ENCODE peak calls at places on chromosomes 1 and 21, in six cellular contexts. One of them, this sample, is unnamed.

GRCh38 chr1:27606708-27607238 is 2.8 kb upstream of the AHDC1 start:
- DNase-seq in thoracic aorta: no peak
- DNase-seq in heart right ventricle: no peak
- DNase-seq in stomach: no peak
- DNase-seq in OCI-LY7: no peak
- DNase-seq in A549: no peak
- DNase-seq in this sample: no peak

GRCh38 chr1:166261511-166261910 is 94.7 kb upstream of the FAM78B start:
- DNase-seq in thoracic aorta: no peak
- DNase-seq in heart right ventricle: no peak
- DNase-seq in stomach: no peak
- DNase-seq in OCI-LY7: no peak
- DNase-seq in A549: no peak
- DNase-seq in this sample: no peak

GRCh38 chr1:223248787-223249175 is 105.7 kb upstream of the TLR5 start:
- DNase-seq in thoracic aorta: no peak
- DNase-seq in heart right ventricle: no peak
- DNase-seq in stomach: peak; percentile 1
- DNase-seq in OCI-LY7: no peak
- DNase-seq in A549: no peak
- DNase-seq in this sample: peak; percentile 69

GRCh38 chr1:181503130-181503810 is 20.0 kb downstream of the CACNA1E start:
- DNase-seq in thoracic aorta: no peak
- DNase-seq in heart right ventricle: no peak
- DNase-seq in stomach: no peak
- DNase-seq in OCI-LY7: no peak
- DNase-seq in A549: no peak
- DNase-seq in this sample: no peak

GRCh38 chr1:151875419-151876097 is 22.0 kb upstream of the THEM5 start:
- DNase-seq in thoracic aorta: no peak
- DNase-seq in heart right ventricle: no peak
- DNase-seq in stomach: no peak
- DNase-seq in OCI-LY7: no peak
- DNase-seq in A549: no peak
- DNase-seq in this sample: no peak

GRCh38 chr1:56418047-56418680 is 161.2 kb downstream of the PLPP3 start:
- DNase-seq in thoracic aorta: no peak
- DNase-seq in heart right ventricle: no peak
- DNase-seq in stomach: no peak
- DNase-seq in OCI-LY7: no peak
- DNase-seq in A549: no peak
- DNase-seq in this sample: no peak

GRCh38 chr1:180168786-180169640 is 14.3 kb downstream of the QSOX1 start:
- DNase-seq in thoracic aorta: no peak
- DNase-seq in heart right ventricle: no peak
- DNase-seq in stomach: peak; percentile 89
- DNase-seq in OCI-LY7: peak; percentile 53
- DNase-seq in A549: peak; percentile 64
- DNase-seq in this sample: peak; percentile 48

GRCh38 chr1:47378147-47378546 is 37.9 kb upstream of the FOXE3 start:
- DNase-seq in thoracic aorta: no peak
- DNase-seq in heart right ventricle: no peak
- DNase-seq in stomach: no peak
- DNase-seq in OCI-LY7: no peak
- DNase-seq in A549: no peak
- DNase-seq in this sample: no peak

GRCh38 chr1:53693773-53694717 is 44.9 kb downstream of the GLIS1 start:
- DNase-seq in thoracic aorta: no peak
- DNase-seq in heart right ventricle: no peak
- DNase-seq in stomach: no peak
- DNase-seq in OCI-LY7: no peak
- DNase-seq in A549: no peak
- DNase-seq in this sample: no peak

GRCh38 chr1:2465371-2466269 is 10.5 kb upstream of the PLCH2 start:
- DNase-seq in thoracic aorta: no peak
- DNase-seq in heart right ventricle: no peak
- DNase-seq in stomach: no peak
- DNase-seq in OCI-LY7: no peak
- DNase-seq in A549: no peak
- DNase-seq in this sample: no peak

GRCh38 chr1:78254517-78254916 is 208.8 kb downstream of the GIPC2 start:
- DNase-seq in thoracic aorta: no peak
- DNase-seq in heart right ventricle: no peak
- DNase-seq in stomach: no peak
- DNase-seq in OCI-LY7: no peak
- DNase-seq in A549: no peak
- DNase-seq in this sample: no peak

GRCh38 chr1:88079036-88079435 is 605.0 kb upstream of the PKN2 start:
- DNase-seq in thoracic aorta: no peak
- DNase-seq in heart right ventricle: no peak
- DNase-seq in stomach: no peak
- DNase-seq in OCI-LY7: no peak
- DNase-seq in A549: no peak
- DNase-seq in this sample: no peak

GRCh38 chr1:36766481-36766880 is 267.8 kb downstream of the GRIK3 start:
- DNase-seq in thoracic aorta: no peak
- DNase-seq in heart right ventricle: no peak
- DNase-seq in stomach: no peak
- DNase-seq in OCI-LY7: no peak
- DNase-seq in A549: no peak
- DNase-seq in this sample: no peak

GRCh38 chr1:55593299-55593698 is 378.1 kb upstream of the USP24 start:
- DNase-seq in thoracic aorta: no peak
- DNase-seq in heart right ventricle: no peak
- DNase-seq in stomach: no peak
- DNase-seq in OCI-LY7: no peak
- DNase-seq in A549: no peak
- DNase-seq in this sample: no peak

GRCh38 chr1:58708166-58708565 is 8.3 kb upstream of the MYSM1 start:
- DNase-seq in thoracic aorta: no peak
- DNase-seq in heart right ventricle: no peak
- DNase-seq in stomach: no peak
- DNase-seq in OCI-LY7: no peak
- DNase-seq in A549: no peak
- DNase-seq in this sample: no peak

GRCh38 chr1:109248444-109248796 is 919 bp upstream of the CELSR2 start:
- DNase-seq in thoracic aorta: no peak
- DNase-seq in heart right ventricle: no peak
- DNase-seq in stomach: no peak
- DNase-seq in OCI-LY7: no peak
- DNase-seq in A549: no peak
- DNase-seq in this sample: no peak

GRCh38 chr1:93771843-93772242 is 90.2 kb upstream of the BCAR3 start:
- DNase-seq in thoracic aorta: no peak
- DNase-seq in heart right ventricle: no peak
- DNase-seq in stomach: no peak
- DNase-seq in OCI-LY7: no peak
- DNase-seq in A549: no peak
- DNase-seq in this sample: no peak

GRCh38 chr1:7885513-7886298 is 32.8 kb upstream of the UTS2 start:
- DNase-seq in thoracic aorta: no peak
- DNase-seq in heart right ventricle: no peak
- DNase-seq in stomach: peak; percentile 91
- DNase-seq in OCI-LY7: peak; percentile 4
- DNase-seq in A549: peak; percentile 37
- DNase-seq in this sample: peak; percentile 9

GRCh38 chr1:57911427-57911826 is 487.6 kb upstream of the DAB1 start:
- DNase-seq in thoracic aorta: no peak
- DNase-seq in heart right ventricle: no peak
- DNase-seq in stomach: no peak
- DNase-seq in OCI-LY7: no peak
- DNase-seq in A549: no peak
- DNase-seq in this sample: no peak

GRCh38 chr1:82453511-82454185 is 652.9 kb downstream of the ADGRL2 start:
- DNase-seq in thoracic aorta: no peak
- DNase-seq in heart right ventricle: no peak
- DNase-seq in stomach: no peak
- DNase-seq in OCI-LY7: no peak
- DNase-seq in A549: no peak
- DNase-seq in this sample: no peak

GRCh38 chr1:231187556-231187955 is 25.7 kb downstream of the TRIM67 start:
- DNase-seq in thoracic aorta: no peak
- DNase-seq in heart right ventricle: no peak
- DNase-seq in stomach: no peak
- DNase-seq in OCI-LY7: no peak
- DNase-seq in A549: no peak
- DNase-seq in this sample: no peak

GRCh38 chr1:193183019-193183643 is 3.3 kb downstream of the B3GALT2 start:
- DNase-seq in thoracic aorta: no peak
- DNase-seq in heart right ventricle: no peak
- DNase-seq in stomach: no peak
- DNase-seq in OCI-LY7: peak; percentile 56
- DNase-seq in A549: peak; percentile 54
- DNase-seq in this sample: peak; percentile 68

GRCh38 chr1:181324797-181325616 is 158.3 kb upstream of the CACNA1E start:
- DNase-seq in thoracic aorta: no peak
- DNase-seq in heart right ventricle: no peak
- DNase-seq in stomach: no peak
- DNase-seq in OCI-LY7: no peak
- DNase-seq in A549: peak; percentile 23
- DNase-seq in this sample: no peak

GRCh38 chr1:208065862-208066261 is 154.9 kb upstream of the CD34 start:
- DNase-seq in thoracic aorta: no peak
- DNase-seq in heart right ventricle: no peak
- DNase-seq in stomach: no peak
- DNase-seq in OCI-LY7: no peak
- DNase-seq in A549: no peak
- DNase-seq in this sample: no peak

GRCh38 chr1:111221276-111221632 is 6.3 kb upstream of the CHI3L2 start:
- DNase-seq in thoracic aorta: no peak
- DNase-seq in heart right ventricle: no peak
- DNase-seq in stomach: no peak
- DNase-seq in OCI-LY7: no peak
- DNase-seq in A549: no peak
- DNase-seq in this sample: no peak

GRCh38 chr1:33560680-33561079 is 88.2 kb downstream of the ZSCAN20 start:
- DNase-seq in thoracic aorta: no peak
- DNase-seq in heart right ventricle: no peak
- DNase-seq in stomach: no peak
- DNase-seq in OCI-LY7: no peak
- DNase-seq in A549: no peak
- DNase-seq in this sample: no peak

DNA sequence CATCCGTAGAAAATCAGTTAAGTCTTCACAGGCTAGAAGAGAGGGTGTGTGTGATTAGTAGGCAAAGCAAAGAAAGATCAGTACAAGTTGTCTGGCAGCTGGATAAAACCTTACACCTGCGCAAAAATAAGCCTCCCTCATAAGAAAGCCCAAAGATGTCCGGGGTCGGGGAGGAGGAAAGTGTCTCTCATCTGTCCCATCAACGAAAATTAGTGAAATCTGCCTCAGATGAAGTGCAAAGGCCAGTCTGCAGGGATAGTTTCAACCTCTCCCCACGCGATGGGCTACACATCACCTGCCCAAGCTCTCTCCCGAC is 333.9 kb downstream of the SRGAP2C start:
- DNase-seq in thoracic aorta: no peak
- DNase-seq in heart right ventricle: no peak
- DNase-seq in stomach: no peak
- DNase-seq in OCI-LY7: no peak
- DNase-seq in A549: no peak
- DNase-seq in this sample: no peak
- H3K4me1 ChIP-seq in thoracic aorta: no peaks in the 10 kb centered on the region
- H3K4me1 ChIP-seq in heart right ventricle: no peaks in the 10 kb centered on the region
- H3K4me1 ChIP-seq in stomach: peaks cover 11% of the 10 kb centered on the region
- H3K4me1 ChIP-seq in OCI-LY7: peaks cover 35% of the 10 kb centered on the region
- H3K4me1 ChIP-seq in A549: peaks cover 6% of the 10 kb centered on the region
- H3K4me1 ChIP-seq in this sample: peaks cover 37% of the 10 kb centered on the region

GRCh38 chr1:156110252-156110651 is 4.3 kb upstream of the LMNA start:
- DNase-seq in thoracic aorta: no peak
- DNase-seq in heart right ventricle: no peak
- DNase-seq in stomach: no peak
- DNase-seq in OCI-LY7: no peak
- DNase-seq in A549: no peak
- DNase-seq in this sample: no peak
- H3K4me1 ChIP-seq in thoracic aorta: peaks cover 16% of the 10 kb centered on the region
- H3K4me1 ChIP-seq in heart right ventricle: peaks cover 19% of the 10 kb centered on the region
- H3K4me1 ChIP-seq in stomach: peaks cover 34% of the 10 kb centered on the region
- H3K4me1 ChIP-seq in OCI-LY7: peaks cover 11% of the 10 kb centered on the region
- H3K4me1 ChIP-seq in A549: peaks cover 60% of the 10 kb centered on the region
- H3K4me1 ChIP-seq in this sample: peaks cover 32% of the 10 kb centered on the region

GRCh38 chr1:203799157-203799556 is 3.7 kb downstream of the ZBED6 start:
- DNase-seq in thoracic aorta: no peak
- DNase-seq in heart right ventricle: no peak
- DNase-seq in stomach: no peak
- DNase-seq in OCI-LY7: no peak
- DNase-seq in A549: no peak
- DNase-seq in this sample: no peak

GRCh38 chr1:203796223-203796747 is 862 bp downstream of the ZBED6 start:
- DNase-seq in thoracic aorta: no peak
- DNase-seq in heart right ventricle: no peak
- DNase-seq in stomach: no peak
- DNase-seq in OCI-LY7: no peak
- DNase-seq in A549: peak; percentile 48
- DNase-seq in this sample: peak; percentile 18

GRCh38 chr1:203795382-203796222 is at the start of the genes ZBED6 and ZC3H11A:
- DNase-seq in thoracic aorta: peak; percentile 98
- DNase-seq in heart right ventricle: peak; percentile 98
- DNase-seq in stomach: peak; percentile 99
- DNase-seq in OCI-LY7: peak; percentile 99
- DNase-seq in A549: peak; percentile 99
- DNase-seq in this sample: peak; percentile 97

GRCh38 chr1:203797948-203798347 is 2.5 kb downstream of the ZBED6 start:
- DNase-seq in thoracic aorta: no peak
- DNase-seq in heart right ventricle: no peak
- DNase-seq in stomach: no peak
- DNase-seq in OCI-LY7: no peak
- DNase-seq in A549: peak; percentile 39
- DNase-seq in this sample: no peak

GRCh38 chr1:203797216-203797615 is 1.8 kb downstream of the ZBED6 start:
- DNase-seq in thoracic aorta: no peak
- DNase-seq in heart right ventricle: no peak
- DNase-seq in stomach: no peak
- DNase-seq in OCI-LY7: no peak
- DNase-seq in A549: no peak
- DNase-seq in this sample: no peak
- H3K4me1 ChIP-seq in thoracic aorta: peaks cover 30% of the 10 kb centered on the region
- H3K4me1 ChIP-seq in heart right ventricle: peaks cover 59% of the 10 kb centered on the region
- H3K4me1 ChIP-seq in stomach: peaks cover 42% of the 10 kb centered on the region
- H3K4me1 ChIP-seq in OCI-LY7: peaks cover 52% of the 10 kb centered on the region
- H3K4me1 ChIP-seq in A549: peaks cover 30% of the 10 kb centered on the region
- H3K4me1 ChIP-seq in this sample: peaks cover 59% of the 10 kb centered on the region

GRCh38 chr21:42117229-42118048 is 46.3 kb downstream of the UMODL1 start:
- DNase-seq in thoracic aorta: peak; percentile 30
- DNase-seq in heart right ventricle: peak; percentile 65
- DNase-seq in stomach: peak; percentile 83
- DNase-seq in OCI-LY7: peak; percentile 84
- DNase-seq in A549: peak; percentile 57
- DNase-seq in this sample: peak; percentile 72

GRCh38 chr21:42120056-42120903 is 49.2 kb downstream of the UMODL1 start:
- DNase-seq in thoracic aorta: no peak
- DNase-seq in heart right ventricle: no peak
- DNase-seq in stomach: no peak
- DNase-seq in OCI-LY7: peak; percentile 95
- DNase-seq in A549: no peak
- DNase-seq in this sample: no peak

GRCh38 chr21:42120904-42121535 is 49.9 kb downstream of the UMODL1 start:
- DNase-seq in thoracic aorta: no peak
- DNase-seq in heart right ventricle: no peak
- DNase-seq in stomach: no peak
- DNase-seq in OCI-LY7: peak; percentile 86
- DNase-seq in A549: no peak
- DNase-seq in this sample: no peak

GRCh38 chr21:42118121-42118795 is 47.1 kb downstream of the UMODL1 start:
- DNase-seq in thoracic aorta: no peak
- DNase-seq in heart right ventricle: no peak
- DNase-seq in stomach: no peak
- DNase-seq in OCI-LY7: peak; percentile 37
- DNase-seq in A549: no peak
- DNase-seq in this sample: no peak

GRCh38 chr21:42118901-42119300 is 47.8 kb downstream of the UMODL1 start:
- DNase-seq in thoracic aorta: no peak
- DNase-seq in heart right ventricle: no peak
- DNase-seq in stomach: no peak
- DNase-seq in OCI-LY7: peak; percentile 52
- DNase-seq in A549: no peak
- DNase-seq in this sample: no peak
- H3K4me1 ChIP-seq in thoracic aorta: no peaks in the 10 kb centered on the region
- H3K4me1 ChIP-seq in heart right ventricle: peaks cover 3% of the 10 kb centered on the region
- H3K4me1 ChIP-seq in stomach: peaks cover 16% of the 10 kb centered on the region
- H3K4me1 ChIP-seq in OCI-LY7: peaks cover 78% of the 10 kb centered on the region
- H3K4me1 ChIP-seq in A549: peaks cover 6% of the 10 kb centered on the region
- H3K4me1 ChIP-seq in this sample: peaks cover 8% of the 10 kb centered on the region